ENCODE peak calls at places on chromosomes 4 and X, in nine cellular contexts. One of them, this sample, is unnamed.

GRCh38 chr4:102500371-102501175 is 586 bp upstream of the NFKB1 start:
- DNase-seq in GM20000: peak; percentile 25
- DNase-seq in nephron progenitor cell: peak; percentile 39
- DNase-seq in CD4-positive, alpha-beta T cell: no peak
- DNase-seq in ovary: peak; percentile 72
- DNase-seq in renal cortical epithelial cell: peak; percentile 46
- DNase-seq in M059J: peak; percentile 49
- DNase-seq in left ventricle myocardium superior: peak; percentile 83
- DNase-seq in DMS 273 treated with DMSO at 0.1 percent for 48 hours: no peak
- DNase-seq in this sample: peak; percentile 78

GRCh38 chrX:113741744-113742143 is 842.1 kb upstream of the HTR2C start:
- DNase-seq in DMS 273 treated with DMSO at 0.1 percent for 48 hours: no peak
- DNase-seq in M059J: peak; percentile 55
- DNase-seq in ovary: no peak
- DNase-seq in renal cortical epithelial cell: peak; percentile 2
- DNase-seq in GM20000: no peak
- DNase-seq in left ventricle myocardium superior: no peak
- DNase-seq in nephron progenitor cell: peak; percentile 20
- DNase-seq in CD4-positive, alpha-beta T cell: no peak
- DNase-seq in this sample: no peak

GRCh38 chr4:88737304-88738015 is 39.8 kb upstream of the NAP1L5 start:
- DNase-seq in DMS 273 treated with DMSO at 0.1 percent for 48 hours: no peak
- DNase-seq in renal cortical epithelial cell: peak; percentile 98
- DNase-seq in left ventricle myocardium superior: no peak
- DNase-seq in M059J: no peak
- DNase-seq in ovary: peak; percentile 38
- DNase-seq in CD4-positive, alpha-beta T cell: no peak
- DNase-seq in GM20000: peak; percentile 50
- DNase-seq in nephron progenitor cell: peak; percentile 61
- DNase-seq in this sample: no peak

GRCh38 chr4:105474110-105474518 is 252 bp upstream of the PPA2 start:
- DNase-seq in renal cortical epithelial cell: peak; percentile 54
- DNase-seq in DMS 273 treated with DMSO at 0.1 percent for 48 hours: peak; percentile 21
- DNase-seq in CD4-positive, alpha-beta T cell: no peak
- DNase-seq in GM20000: no peak
- DNase-seq in ovary: peak; percentile 83
- DNase-seq in left ventricle myocardium superior: peak; percentile 94
- DNase-seq in M059J: no peak
- DNase-seq in nephron progenitor cell: peak; percentile 90
- DNase-seq in this sample: peak; percentile 94

GRCh38 chrX:69362354-69362753 is 141.8 kb upstream of the NALF2 start:
- DNase-seq in CD4-positive, alpha-beta T cell: no peak
- DNase-seq in nephron progenitor cell: no peak
- DNase-seq in DMS 273 treated with DMSO at 0.1 percent for 48 hours: no peak
- DNase-seq in left ventricle myocardium superior: no peak
- DNase-seq in M059J: no peak
- DNase-seq in GM20000: no peak
- DNase-seq in renal cortical epithelial cell: no peak
- DNase-seq in ovary: no peak
- DNase-seq in this sample: no peak

GRCh38 chr4:2302387-2303119 is 40.6 kb upstream of the MXD4 start:
- DNase-seq in ovary: no peak
- DNase-seq in CD4-positive, alpha-beta T cell: no peak
- DNase-seq in DMS 273 treated with DMSO at 0.1 percent for 48 hours: no peak
- DNase-seq in M059J: no peak
- DNase-seq in renal cortical epithelial cell: no peak
- DNase-seq in left ventricle myocardium superior: no peak
- DNase-seq in GM20000: no peak
- DNase-seq in nephron progenitor cell: no peak
- DNase-seq in this sample: no peak

GRCh38 chr4:44760142-44760898 is 34.0 kb upstream of the GNPDA2 start:
- DNase-seq in DMS 273 treated with DMSO at 0.1 percent for 48 hours: no peak
- DNase-seq in renal cortical epithelial cell: peak; percentile 29
- DNase-seq in GM20000: peak; percentile 22
- DNase-seq in CD4-positive, alpha-beta T cell: no peak
- DNase-seq in M059J: peak; percentile 35
- DNase-seq in ovary: no peak
- DNase-seq in nephron progenitor cell: peak; percentile 12
- DNase-seq in left ventricle myocardium superior: no peak
- DNase-seq in this sample: no peak

GRCh38 chr4:113383111-113383785 is 333.8 kb downstream of the ANK2 start:
- DNase-seq in GM20000: no peak
- DNase-seq in renal cortical epithelial cell: peak; percentile 24
- DNase-seq in CD4-positive, alpha-beta T cell: no peak
- DNase-seq in DMS 273 treated with DMSO at 0.1 percent for 48 hours: no peak
- DNase-seq in left ventricle myocardium superior: no peak
- DNase-seq in nephron progenitor cell: no peak
- DNase-seq in M059J: peak; percentile 84
- DNase-seq in ovary: no peak
- DNase-seq in this sample: no peak

GRCh38 chr4:74451214-74451661 is 6.3 kb downstream of the AREG start:
- DNase-seq in DMS 273 treated with DMSO at 0.1 percent for 48 hours: no peak
- DNase-seq in left ventricle myocardium superior: no peak
- DNase-seq in nephron progenitor cell: no peak
- DNase-seq in CD4-positive, alpha-beta T cell: no peak
- DNase-seq in GM20000: no peak
- DNase-seq in M059J: peak; percentile 79
- DNase-seq in renal cortical epithelial cell: peak; percentile 89
- DNase-seq in ovary: no peak
- DNase-seq in this sample: no peak

GRCh38 chrX:128769511-128769910 is 717.3 kb upstream of the ACTRT1 start:
- DNase-seq in left ventricle myocardium superior: no peak
- DNase-seq in CD4-positive, alpha-beta T cell: no peak
- DNase-seq in renal cortical epithelial cell: no peak
- DNase-seq in M059J: no peak
- DNase-seq in nephron progenitor cell: no peak
- DNase-seq in ovary: no peak
- DNase-seq in GM20000: no peak
- DNase-seq in DMS 273 treated with DMSO at 0.1 percent for 48 hours: no peak
- DNase-seq in this sample: no peak

GRCh38 chrX:64394874-64395567 is at the start of gene MTMR8:
- DNase-seq in renal cortical epithelial cell: peak; percentile 33
- DNase-seq in CD4-positive, alpha-beta T cell: peak; percentile 67
- DNase-seq in ovary: peak; percentile 84
- DNase-seq in left ventricle myocardium superior: peak; percentile 72
- DNase-seq in M059J: no peak
- DNase-seq in GM20000: peak; percentile 72
- DNase-seq in DMS 273 treated with DMSO at 0.1 percent for 48 hours: no peak
- DNase-seq in nephron progenitor cell: peak; percentile 75
- DNase-seq in this sample: peak; percentile 80

GRCh38 chrX:131826572-131826971 is 196.5 kb upstream of the STK26 start:
- DNase-seq in nephron progenitor cell: no peak
- DNase-seq in left ventricle myocardium superior: no peak
- DNase-seq in DMS 273 treated with DMSO at 0.1 percent for 48 hours: no peak
- DNase-seq in M059J: no peak
- DNase-seq in GM20000: no peak
- DNase-seq in renal cortical epithelial cell: no peak
- DNase-seq in ovary: no peak
- DNase-seq in CD4-positive, alpha-beta T cell: no peak
- DNase-seq in this sample: no peak

GRCh38 chr4:6152879-6153705 is 47.3 kb downstream of the JAKMIP1 start:
- DNase-seq in nephron progenitor cell: no peak
- DNase-seq in ovary: no peak
- DNase-seq in renal cortical epithelial cell: no peak
- DNase-seq in left ventricle myocardium superior: no peak
- DNase-seq in GM20000: no peak
- DNase-seq in DMS 273 treated with DMSO at 0.1 percent for 48 hours: no peak
- DNase-seq in CD4-positive, alpha-beta T cell: no peak
- DNase-seq in M059J: no peak
- DNase-seq in this sample: no peak

GRCh38 chrX:103831803-103832544 is at the start of gene RAB9B:
- DNase-seq in M059J: peak; percentile 65
- DNase-seq in nephron progenitor cell: peak; percentile 73
- DNase-seq in left ventricle myocardium superior: peak; percentile 65
- DNase-seq in CD4-positive, alpha-beta T cell: peak; percentile 21
- DNase-seq in GM20000: peak; percentile 84
- DNase-seq in ovary: peak; percentile 84
- DNase-seq in renal cortical epithelial cell: peak; percentile 18
- DNase-seq in DMS 273 treated with DMSO at 0.1 percent for 48 hours: peak; percentile 14
- DNase-seq in this sample: peak; percentile 83

GRCh38 chr4:38390962-38391361 is 273.0 kb upstream of the KLF3 start:
- DNase-seq in renal cortical epithelial cell: no peak
- DNase-seq in left ventricle myocardium superior: no peak
- DNase-seq in ovary: no peak
- DNase-seq in GM20000: no peak
- DNase-seq in CD4-positive, alpha-beta T cell: no peak
- DNase-seq in M059J: no peak
- DNase-seq in DMS 273 treated with DMSO at 0.1 percent for 48 hours: no peak
- DNase-seq in nephron progenitor cell: no peak
- DNase-seq in this sample: no peak

GRCh38 chr4:101256222-101256621 is 91.1 kb downstream of the PPP3CA start:
- DNase-seq in CD4-positive, alpha-beta T cell: no peak
- DNase-seq in DMS 273 treated with DMSO at 0.1 percent for 48 hours: no peak
- DNase-seq in M059J: no peak
- DNase-seq in nephron progenitor cell: no peak
- DNase-seq in ovary: no peak
- DNase-seq in left ventricle myocardium superior: no peak
- DNase-seq in renal cortical epithelial cell: no peak
- DNase-seq in GM20000: no peak
- DNase-seq in this sample: no peak

This sample was measured in cardiac septum.